ENCODE peak calls at places on chromosomes 11 and 22, in five cellular contexts. N is suprapubic skin, R is fibroblast of lung, W is gastrocnemius medialis, S is neuronal stem cell. O is an unnamed sample.

GRCh38 chr11:12693485-12694181 is 19.4 kb downstream of the TEAD1 start:
- DNase-seq in R (peak; percentile 100), W (peak; percentile 60), S (no peak), N (no peak), O (peak; percentile 98)

GRCh38 chr22:25153961-25154685 is 45.5 kb upstream of the CRYBB3 start:
- DNase-seq in S (no peak), W (peak; percentile 86), R (peak; percentile 57), N (peak; percentile 76), O (peak; percentile 91)

GRCh38 chr22:26474687-26475086 is 8.9 kb downstream of the HPS4 start:
- DNase-seq in N (no peak), R (peak; percentile 68), W (no peak), S (no peak), O (no peak)

GRCh38 chr22:46446799-46447198 is 90.6 kb downstream of the CELSR1 start:
- DNase-seq in R (no peak), N (no peak), S (no peak), W (no peak), O (peak; percentile 45)

GRCh38 chr11:34640050-34640971 is 19.4 kb downstream of the EHF start:
- DNase-seq in N (no peak), R (no peak), W (no peak), S (no peak), O (no peak)

GRCh38 chr11:108787105-108787504 is 122.2 kb downstream of the DDX10 start:
- DNase-seq in W (no peak), N (no peak), R (no peak), S (no peak), O (no peak)

GRCh38 chr11:112453601-112454577 is 193.2 kb upstream of the PLET1 start:
- DNase-seq in R (peak; percentile 9), N (no peak), W (no peak), S (no peak), O (peak; percentile 32)

GRCh38 chr22:42316988-42317387 is 46.5 kb upstream of the TCF20 start:
- DNase-seq in R (peak; percentile 71), W (no peak), S (no peak), N (no peak), O (peak; percentile 52)

GRCh38 chr11:64687204-64687603 is 35.8 kb downstream of the NRXN2 start:
- DNase-seq in S (no peak), W (peak; percentile 67), R (no peak), N (no peak), O (no peak)

GRCh38 chr22:44658371-44658953 is 43.5 kb upstream of the PRR5 start:
- DNase-seq in W (peak; percentile 67), N (peak; percentile 81), R (peak; percentile 66), S (no peak), O (peak; percentile 56)

GRCh38 chr22:44597616-44598015 is 99.6 kb upstream of the RTL6 start:
- DNase-seq in N (no peak), S (no peak), W (no peak), R (no peak), O (no peak)

GRCh38 chr22:21657361-21658118 is 8.3 kb upstream of the PPIL2 start:
- DNase-seq in R (peak; percentile 36), S (peak; percentile 87), W (peak; percentile 34), N (no peak), O (no peak)

DNA sequence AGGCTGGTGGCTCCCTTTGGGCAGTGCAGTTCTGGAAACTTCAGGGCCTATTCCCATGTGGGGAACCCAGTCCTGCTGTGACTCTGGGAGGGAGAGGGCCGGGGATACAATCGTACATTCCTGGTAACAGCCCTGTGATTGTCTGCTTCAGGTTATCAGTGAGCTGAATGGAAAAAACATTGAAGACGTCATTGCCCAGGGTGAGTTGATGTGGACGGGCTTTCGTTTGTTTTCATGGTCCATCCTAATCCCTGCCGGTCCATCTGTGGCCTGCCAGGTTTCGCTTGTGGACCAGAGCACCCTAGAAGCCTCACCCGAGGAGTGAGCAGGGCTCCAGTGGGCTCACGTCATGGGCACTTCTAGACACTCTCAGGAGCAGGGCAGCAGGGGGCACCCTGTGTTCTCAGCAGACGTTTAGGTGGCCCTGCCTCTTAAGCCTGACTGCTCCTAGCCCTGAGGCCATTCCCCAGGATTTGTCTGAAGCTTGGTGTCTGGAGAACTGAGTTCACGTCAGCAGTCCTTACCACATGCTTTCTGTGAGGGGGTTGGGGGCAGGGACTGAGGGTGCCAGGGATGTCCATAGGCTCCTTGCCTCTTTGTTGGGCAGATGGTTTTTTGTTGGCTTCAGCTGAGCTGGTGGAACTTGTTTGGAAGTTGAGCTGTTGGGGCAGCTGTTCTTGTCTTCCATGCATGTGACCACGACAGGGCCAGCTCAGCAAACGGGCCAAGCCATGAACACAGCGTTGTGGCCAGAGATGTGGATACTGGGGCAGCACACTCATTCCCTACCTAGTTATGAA is 1.9 kb downstream of the RPLP2 start:
- DNase-seq in R (no peak), W (peak; percentile 66), S (no peak), N (no peak), O (no peak)
- H3K4me3 ChIP-seq in R (peak overlapping the region; percentile 70), W (peak overlapping the region; percentile 88), S (no peak overlapping the region), N (peak overlapping the region; percentile 98), O (peak overlapping the region; percentile 88)

GRCh38 chr11:122363306-122363705 is 247.3 kb upstream of the BLID start:
- DNase-seq in S (no peak), W (no peak), N (no peak), R (no peak), O (peak; percentile 61)
- H3K4me3 ChIP-seq in S (no peak overlapping the region), W (no peak overlapping the region), N (no peak overlapping the region), R (no peak overlapping the region), O (peak overlapping the region; percentile 2)

GRCh38 chr11:119906376-119906775 is 177.4 kb upstream of the NECTIN1 start:
- DNase-seq in W (no peak), S (no peak), R (no peak), N (no peak), O (no peak)
- H3K4me3 ChIP-seq in W (no peak overlapping the region), S (no peak overlapping the region), R (no peak overlapping the region), N (no peak overlapping the region), O (no peak overlapping the region)

GRCh38 chr11:32316232-32316631 is 119.1 kb downstream of the WT1 start:
- DNase-seq in N (no peak), W (no peak), R (no peak), S (no peak), O (no peak)

GRCh38 chr11:32312865-32313403 is 122.4 kb downstream of the WT1 start:
- DNase-seq in R (peak; percentile 50), S (no peak), W (no peak), N (no peak), O (peak; percentile 86)

GRCh38 chr11:32316846-32317525 is 118.4 kb downstream of the WT1 start:
- DNase-seq in N (no peak), W (no peak), S (no peak), R (peak; percentile 40), O (no peak)

GRCh38 chr11:32317646-32318045 is 117.7 kb downstream of the WT1 start:
- DNase-seq in W (no peak), N (no peak), R (no peak), S (no peak), O (no peak)

DNA sequence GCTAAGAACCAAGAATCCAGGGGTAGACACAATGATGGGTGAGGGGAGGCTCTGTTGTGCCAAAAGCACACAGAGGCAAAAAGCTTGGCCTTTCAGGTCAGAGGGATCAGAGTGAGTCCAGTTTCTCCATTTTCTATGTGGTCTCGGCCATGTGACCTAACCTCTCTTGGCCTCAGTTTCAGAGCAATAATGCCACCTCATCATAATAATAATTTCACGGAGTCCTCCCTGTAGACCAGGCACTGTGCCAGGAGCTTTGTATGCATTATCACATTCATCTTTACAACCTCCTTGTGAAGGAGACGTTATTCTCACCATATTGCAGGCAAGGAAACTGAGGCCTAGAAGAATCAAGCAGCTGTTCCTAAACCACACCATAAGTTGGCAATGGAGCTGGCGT is 120.2 kb downstream of the WT1 start:
- DNase-seq in W (no peak), S (no peak), N (no peak), R (no peak), O (no peak)
- H3K4me3 ChIP-seq in W (no peak overlapping the region), S (no peak overlapping the region), N (no peak overlapping the region), R (no peak overlapping the region), O (no peak overlapping the region)

GRCh38 chr11:126029237-126029636 is 33.4 kb downstream of the CDON start:
- DNase-seq in W (no peak), S (no peak), N (no peak), R (no peak), O (no peak)
- H3K4me3 ChIP-seq in W (no peak overlapping the region), S (no peak overlapping the region), N (no peak overlapping the region), R (no peak overlapping the region), O (no peak overlapping the region)

GRCh38 chr11:130645164-130645859 is 196.9 kb downstream of the ADAMTS15 start:
- DNase-seq in S (no peak), N (no peak), R (no peak), W (no peak), O (no peak)

GRCh38 chr11:130646881-130647280 is 198.4 kb downstream of the ADAMTS15 start:
- DNase-seq in N (no peak), R (peak; percentile 69), S (no peak), W (no peak), O (peak; percentile 83)

GRCh38 chr11:130642994-130643393 is 194.5 kb downstream of the ADAMTS15 start:
- DNase-seq in S (no peak), R (no peak), W (no peak), N (no peak), O (no peak)

GRCh38 chr11:130641884-130642283 is 193.4 kb downstream of the ADAMTS15 start:
- DNase-seq in R (no peak), N (no peak), W (no peak), S (no peak), O (no peak)

DNA sequence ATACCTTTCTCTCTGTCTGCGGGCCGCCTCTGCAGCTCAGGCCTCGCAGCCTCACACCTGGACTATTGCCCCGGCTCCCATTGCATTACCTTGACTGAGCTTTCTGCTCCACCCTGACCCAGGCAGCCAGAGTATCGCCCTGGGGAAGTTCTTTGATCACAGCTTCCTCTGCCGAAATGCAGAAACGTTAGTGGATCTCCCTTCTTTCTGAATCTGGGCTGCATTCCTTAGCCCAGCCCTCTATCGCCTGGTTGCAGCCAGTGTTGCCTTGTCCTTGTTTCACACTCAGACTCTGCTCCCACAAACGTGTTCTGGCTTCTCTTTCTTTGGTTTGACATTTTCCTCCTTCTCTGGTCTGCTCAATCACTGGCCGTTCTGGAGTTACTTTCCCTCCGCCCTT is 195.7 kb downstream of the ADAMTS15 start:
- DNase-seq in S (no peak), N (no peak), W (no peak), R (no peak), O (peak; percentile 66)
- H3K4me3 ChIP-seq in S (no peak overlapping the region), N (no peak overlapping the region), W (no peak overlapping the region), R (no peak overlapping the region), O (no peak overlapping the region)

DNA sequence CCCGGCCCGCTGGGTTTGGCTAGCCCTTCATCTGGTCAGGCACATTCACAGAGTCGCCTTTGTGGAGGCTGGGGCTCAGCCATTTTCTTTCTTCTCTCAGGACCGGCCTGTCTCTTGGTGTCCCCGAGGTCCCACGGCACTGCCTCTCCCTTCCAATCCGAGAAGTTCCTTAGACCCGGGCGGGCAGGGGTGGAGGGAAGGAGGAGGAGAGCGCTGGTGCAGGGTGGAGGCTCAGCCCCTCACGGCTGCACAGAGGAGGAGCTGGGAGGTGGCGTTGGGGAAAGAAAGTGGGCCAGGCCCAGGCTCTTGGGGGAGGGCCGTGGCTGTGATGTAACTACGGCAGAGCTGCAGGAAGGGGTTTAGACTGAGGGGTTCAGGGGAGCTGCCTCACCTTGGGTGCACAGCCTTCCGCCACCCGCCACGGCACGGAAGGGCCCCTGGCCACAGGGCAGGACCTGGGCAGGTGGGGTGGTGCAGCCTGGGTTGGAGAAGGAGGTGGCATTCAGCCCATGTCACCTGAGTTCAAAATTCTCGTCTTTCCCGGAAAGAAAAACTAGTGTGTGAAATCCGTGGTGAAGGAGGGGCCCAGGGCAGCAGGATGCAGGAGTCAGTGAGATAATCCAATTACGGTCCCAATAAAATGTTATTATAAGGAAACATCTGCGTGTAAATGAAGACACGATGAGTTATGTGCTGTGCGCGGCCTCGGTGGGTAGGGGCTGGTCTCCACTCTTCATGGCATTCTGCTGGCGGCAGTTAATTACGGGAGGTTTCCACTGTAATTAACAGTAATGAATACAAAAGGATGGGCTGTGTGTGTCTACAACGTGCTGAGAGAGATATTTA is 1.7 kb downstream of the BRSK2 start:
- DNase-seq in N (no peak), W (no peak), S (no peak), R (no peak), O (no peak)
- H3K4me3 ChIP-seq in N (peak overlapping the region; percentile 2), W (no peak overlapping the region), S (peak overlapping the region; percentile 94), R (no peak overlapping the region), O (no peak overlapping the region)

O was measured in fibroblast of the aortic adventitia.